ENCODE peak calls at places on chromosomes 4 and X, in six cellular contexts. One of them, this sample, is unnamed.

GRCh38 chrX:20347486-20347885 is 80.8 kb upstream of the RPS6KA3 start:
- DNase-seq in IMR-90: peak; percentile 61
- DNase-seq in HL-60: no peak
- DNase-seq in cardiac muscle cell: peak; percentile 75
- DNase-seq in choroid plexus epithelial cell: peak; percentile 63
- DNase-seq in AG04450: no peak
- DNase-seq in this sample: no peak

GRCh38 chr4:16125571-16126445 is 42.0 kb upstream of the PROM1 start:
- DNase-seq in IMR-90: no peak
- DNase-seq in HL-60: no peak
- DNase-seq in cardiac muscle cell: no peak
- DNase-seq in choroid plexus epithelial cell: no peak
- DNase-seq in AG04450: no peak
- DNase-seq in this sample: no peak

GRCh38 chrX:109902665-109903064 is 100.2 kb upstream of the TMEM164 start:
- DNase-seq in IMR-90: peak; percentile 61
- DNase-seq in HL-60: no peak
- DNase-seq in cardiac muscle cell: peak; percentile 35
- DNase-seq in choroid plexus epithelial cell: peak; percentile 78
- DNase-seq in AG04450: no peak
- DNase-seq in this sample: no peak

GRCh38 chr4:14783011-14783877 is 219.0 kb upstream of the CPEB2 start:
- DNase-seq in IMR-90: peak; percentile 40
- DNase-seq in HL-60: no peak
- DNase-seq in cardiac muscle cell: no peak
- DNase-seq in choroid plexus epithelial cell: peak; percentile 77
- DNase-seq in AG04450: no peak
- DNase-seq in this sample: peak; percentile 97

GRCh38 chrX:11499076-11500044 is 166.4 kb downstream of the ARHGAP6 start:
- DNase-seq in IMR-90: peak; percentile 78
- DNase-seq in HL-60: no peak
- DNase-seq in cardiac muscle cell: peak; percentile 84
- DNase-seq in choroid plexus epithelial cell: peak; percentile 73
- DNase-seq in AG04450: peak; percentile 34
- DNase-seq in this sample: peak; percentile 0

GRCh38 chr4:40722576-40723161 is 27.1 kb upstream of the NSUN7 start:
- DNase-seq in IMR-90: no peak
- DNase-seq in HL-60: peak; percentile 64
- DNase-seq in cardiac muscle cell: peak; percentile 14
- DNase-seq in choroid plexus epithelial cell: no peak
- DNase-seq in AG04450: no peak
- DNase-seq in this sample: peak; percentile 88

GRCh38 chrX:119359618-119360382 is 39.3 kb upstream of the SLC25A43 start:
- DNase-seq in IMR-90: no peak
- DNase-seq in HL-60: no peak
- DNase-seq in cardiac muscle cell: no peak
- DNase-seq in choroid plexus epithelial cell: no peak
- DNase-seq in AG04450: no peak
- DNase-seq in this sample: no peak

GRCh38 chrX:44874481-44875184 is 1.6 kb downstream of the KDM6A start:
- DNase-seq in IMR-90: peak; percentile 49
- DNase-seq in HL-60: no peak
- DNase-seq in cardiac muscle cell: peak; percentile 35
- DNase-seq in choroid plexus epithelial cell: peak; percentile 27
- DNase-seq in AG04450: no peak
- DNase-seq in this sample: peak; percentile 46

GRCh38 chr4:173748353-173748752 is 218.3 kb upstream of the HAND2 start:
- DNase-seq in IMR-90: peak; percentile 4
- DNase-seq in HL-60: no peak
- DNase-seq in cardiac muscle cell: peak; percentile 55
- DNase-seq in choroid plexus epithelial cell: peak; percentile 13
- DNase-seq in AG04450: no peak
- DNase-seq in this sample: no peak
- TF ChIP-seq CTCF in IMR-90: peak; percentile 21
- TF ChIP-seq CTCF in HL-60: no peak
- TF ChIP-seq CTCF in cardiac muscle cell: peak; percentile 28
- TF ChIP-seq CTCF in choroid plexus epithelial cell: no peak
- TF ChIP-seq CTCF in AG04450: peak; percentile 32
- TF ChIP-seq CTCF in this sample: no peak

GRCh38 chrX:153333821-153334653 is at the start of gene ZNF275:
- DNase-seq in IMR-90: peak; percentile 61
- DNase-seq in HL-60: peak; percentile 53
- DNase-seq in cardiac muscle cell: peak; percentile 85
- DNase-seq in choroid plexus epithelial cell: peak; percentile 74
- DNase-seq in AG04450: peak; percentile 24
- DNase-seq in this sample: peak; percentile 74

GRCh38 chrX:153334654-153335295 is 822 bp downstream of the ZNF275 start:
- DNase-seq in IMR-90: no peak
- DNase-seq in HL-60: no peak
- DNase-seq in cardiac muscle cell: no peak
- DNase-seq in choroid plexus epithelial cell: no peak
- DNase-seq in AG04450: no peak
- DNase-seq in this sample: no peak

GRCh38 chrX:153336988-153337387 is 3.0 kb downstream of the ZNF275 start:
- DNase-seq in IMR-90: no peak
- DNase-seq in HL-60: no peak
- DNase-seq in cardiac muscle cell: no peak
- DNase-seq in choroid plexus epithelial cell: no peak
- DNase-seq in AG04450: no peak
- DNase-seq in this sample: no peak

GRCh38 chrX:153338836-153339235 is 4.9 kb downstream of the ZNF275 start:
- DNase-seq in IMR-90: no peak
- DNase-seq in HL-60: peak; percentile 15
- DNase-seq in cardiac muscle cell: no peak
- DNase-seq in choroid plexus epithelial cell: no peak
- DNase-seq in AG04450: no peak
- DNase-seq in this sample: no peak

GRCh38 chrX:153336128-153336894 is 2.4 kb downstream of the ZNF275 start:
- DNase-seq in IMR-90: no peak
- DNase-seq in HL-60: no peak
- DNase-seq in cardiac muscle cell: no peak
- DNase-seq in choroid plexus epithelial cell: no peak
- DNase-seq in AG04450: no peak
- DNase-seq in this sample: peak; percentile 28
- H3K4me3 ChIP-seq in IMR-90: no peak overlapping the region
- H3K4me3 ChIP-seq in HL-60: no peak overlapping the region
- H3K4me3 ChIP-seq in cardiac muscle cell: no peak overlapping the region
- H3K4me3 ChIP-seq in choroid plexus epithelial cell: no peak overlapping the region
- H3K4me3 ChIP-seq in AG04450: no peak overlapping the region
- H3K4me3 ChIP-seq in this sample: no peak overlapping the region

DNA sequence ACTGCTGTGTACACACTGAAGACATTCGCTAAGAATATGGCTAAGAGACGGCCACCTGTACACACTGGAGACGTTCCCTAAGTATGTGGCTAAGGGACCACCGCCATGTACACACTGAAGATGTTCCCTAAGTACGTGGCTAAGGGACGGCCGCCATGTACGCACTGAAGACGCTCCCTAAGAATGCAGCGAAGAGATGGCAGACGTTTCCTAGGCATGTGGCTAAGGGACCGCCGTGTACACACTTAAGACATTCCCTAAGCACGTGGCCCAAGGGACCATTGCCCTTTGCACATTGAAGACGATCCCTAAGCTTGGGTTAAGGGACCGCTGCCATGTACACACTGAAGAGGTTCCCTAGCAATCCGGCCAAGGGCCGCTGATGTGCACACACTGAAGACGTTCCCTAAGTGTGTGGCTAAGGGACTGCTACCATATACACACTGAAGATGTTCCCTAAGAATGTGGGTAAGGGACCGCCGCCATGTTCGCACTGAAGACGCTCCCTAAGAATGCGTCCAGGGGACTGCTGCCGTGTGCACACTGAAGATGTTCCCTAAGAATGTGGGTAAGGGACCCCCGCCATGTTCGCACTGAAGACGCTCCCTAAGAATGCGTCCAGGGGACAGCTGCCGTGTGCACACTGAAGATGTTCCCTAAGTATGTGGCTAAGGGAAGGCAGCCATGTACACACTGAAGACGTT is 36.7 kb downstream of the DHRSX start:
- DNase-seq in IMR-90: no peak
- DNase-seq in HL-60: no peak
- DNase-seq in cardiac muscle cell: no peak
- DNase-seq in choroid plexus epithelial cell: peak; percentile 13
- DNase-seq in AG04450: peak; percentile 69
- DNase-seq in this sample: no peak
- TF ChIP-seq CTCF in IMR-90: no peak
- TF ChIP-seq CTCF in HL-60: no peak
- TF ChIP-seq CTCF in cardiac muscle cell: no peak
- TF ChIP-seq CTCF in choroid plexus epithelial cell: no peak
- TF ChIP-seq CTCF in AG04450: no peak
- TF ChIP-seq CTCF in this sample: no peak

GRCh38 chr4:146649232-146649631 is 10.5 kb downstream of the POU4F2 start:
- DNase-seq in IMR-90: no peak
- DNase-seq in HL-60: no peak
- DNase-seq in cardiac muscle cell: no peak
- DNase-seq in choroid plexus epithelial cell: no peak
- DNase-seq in AG04450: no peak
- DNase-seq in this sample: no peak

GRCh38 chr4:146654976-146655761 is 16.5 kb downstream of the POU4F2 start:
- DNase-seq in IMR-90: peak; percentile 7
- DNase-seq in HL-60: no peak
- DNase-seq in cardiac muscle cell: peak; percentile 38
- DNase-seq in choroid plexus epithelial cell: peak; percentile 8
- DNase-seq in AG04450: no peak
- DNase-seq in this sample: no peak

GRCh38 chr4:146650034-146650433 is 11.3 kb downstream of the POU4F2 start:
- DNase-seq in IMR-90: no peak
- DNase-seq in HL-60: no peak
- DNase-seq in cardiac muscle cell: no peak
- DNase-seq in choroid plexus epithelial cell: no peak
- DNase-seq in AG04450: no peak
- DNase-seq in this sample: no peak

GRCh38 chr4:146654648-146654975 is 15.9 kb downstream of the POU4F2 start:
- DNase-seq in IMR-90: no peak
- DNase-seq in HL-60: no peak
- DNase-seq in cardiac muscle cell: peak; percentile 5
- DNase-seq in choroid plexus epithelial cell: peak; percentile 4
- DNase-seq in AG04450: no peak
- DNase-seq in this sample: no peak
- H3K4me3 ChIP-seq in IMR-90: peak overlapping the region; percentile 37
- H3K4me3 ChIP-seq in HL-60: no peak overlapping the region
- H3K4me3 ChIP-seq in cardiac muscle cell: peak overlapping the region; percentile 22
- H3K4me3 ChIP-seq in choroid plexus epithelial cell: peak overlapping the region; percentile 50
- H3K4me3 ChIP-seq in AG04450: peak overlapping the region; percentile 45
- H3K4me3 ChIP-seq in this sample: no peak overlapping the region

GRCh38 chr4:61202100-61202637 is 2.0 kb downstream of the ADGRL3 start:
- DNase-seq in IMR-90: no peak
- DNase-seq in HL-60: no peak
- DNase-seq in cardiac muscle cell: no peak
- DNase-seq in choroid plexus epithelial cell: peak; percentile 38
- DNase-seq in AG04450: no peak
- DNase-seq in this sample: no peak
- TF ChIP-seq CTCF in IMR-90: no peak
- TF ChIP-seq CTCF in HL-60: no peak
- TF ChIP-seq CTCF in cardiac muscle cell: peak; percentile 10
- TF ChIP-seq CTCF in choroid plexus epithelial cell: peak; percentile 30
- TF ChIP-seq CTCF in AG04450: no peak
- TF ChIP-seq CTCF in this sample: no peak

DNA sequence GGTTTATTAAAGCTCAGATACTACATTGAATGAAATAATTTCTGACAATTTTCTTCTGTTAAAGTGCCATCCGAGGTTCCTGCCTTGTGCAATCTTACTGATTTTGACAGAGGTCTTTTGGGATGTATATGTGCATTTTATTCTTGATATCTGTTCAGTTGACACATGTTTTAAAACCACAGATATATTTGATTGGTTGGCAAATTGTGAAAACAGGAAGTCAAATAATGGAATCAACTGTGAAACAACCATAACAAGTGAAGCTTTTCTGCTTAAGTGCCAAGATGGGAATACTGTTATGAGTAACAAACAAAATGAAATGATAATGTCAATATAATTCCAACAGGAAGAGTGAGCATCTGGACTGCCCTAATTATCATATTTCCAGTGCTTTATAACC is 85.0 kb upstream of the TET2 start:
- DNase-seq in IMR-90: no peak
- DNase-seq in HL-60: peak; percentile 66
- DNase-seq in cardiac muscle cell: no peak
- DNase-seq in choroid plexus epithelial cell: peak; percentile 0
- DNase-seq in AG04450: no peak
- DNase-seq in this sample: no peak
- H3K4me3 ChIP-seq in IMR-90: no peak overlapping the region
- H3K4me3 ChIP-seq in HL-60: no peak overlapping the region
- H3K4me3 ChIP-seq in cardiac muscle cell: no peak overlapping the region
- H3K4me3 ChIP-seq in choroid plexus epithelial cell: no peak overlapping the region
- H3K4me3 ChIP-seq in AG04450: no peak overlapping the region
- H3K4me3 ChIP-seq in this sample: no peak overlapping the region

GRCh38 chr4:76251448-76252270 is at the start of gene FAM47E:
- DNase-seq in IMR-90: peak; percentile 6
- DNase-seq in HL-60: peak; percentile 36
- DNase-seq in cardiac muscle cell: peak; percentile 51
- DNase-seq in choroid plexus epithelial cell: peak; percentile 23
- DNase-seq in AG04450: no peak
- DNase-seq in this sample: peak; percentile 41
- TF ChIP-seq CTCF in IMR-90: peak; percentile 12
- TF ChIP-seq CTCF in HL-60: peak; percentile 2
- TF ChIP-seq CTCF in cardiac muscle cell: peak; percentile 50
- TF ChIP-seq CTCF in choroid plexus epithelial cell: peak; percentile 16
- TF ChIP-seq CTCF in AG04450: no peak
- TF ChIP-seq CTCF in this sample: no peak

GRCh38 chr4:88008133-88008621 is 742 bp downstream of the PKD2 start:
- DNase-seq in IMR-90: peak; percentile 48
- DNase-seq in HL-60: no peak
- DNase-seq in cardiac muscle cell: peak; percentile 60
- DNase-seq in choroid plexus epithelial cell: peak; percentile 52
- DNase-seq in AG04450: no peak
- DNase-seq in this sample: peak; percentile 55

GRCh38 chr4:88005086-88005485 is 2.3 kb upstream of the PKD2 start:
- DNase-seq in IMR-90: peak; percentile 31
- DNase-seq in HL-60: no peak
- DNase-seq in cardiac muscle cell: peak; percentile 62
- DNase-seq in choroid plexus epithelial cell: peak; percentile 53
- DNase-seq in AG04450: no peak
- DNase-seq in this sample: no peak

GRCh38 chr4:88008624-88009235 is 1.3 kb downstream of the PKD2 start:
- DNase-seq in IMR-90: no peak
- DNase-seq in HL-60: no peak
- DNase-seq in cardiac muscle cell: peak; percentile 26
- DNase-seq in choroid plexus epithelial cell: peak; percentile 43
- DNase-seq in AG04450: no peak
- DNase-seq in this sample: no peak

GRCh38 chr4:88007304-88008132 is at the start of gene PKD2:
- DNase-seq in IMR-90: peak; percentile 65
- DNase-seq in HL-60: no peak
- DNase-seq in cardiac muscle cell: peak; percentile 83
- DNase-seq in choroid plexus epithelial cell: peak; percentile 75
- DNase-seq in AG04450: no peak
- DNase-seq in this sample: peak; percentile 85

DNA sequence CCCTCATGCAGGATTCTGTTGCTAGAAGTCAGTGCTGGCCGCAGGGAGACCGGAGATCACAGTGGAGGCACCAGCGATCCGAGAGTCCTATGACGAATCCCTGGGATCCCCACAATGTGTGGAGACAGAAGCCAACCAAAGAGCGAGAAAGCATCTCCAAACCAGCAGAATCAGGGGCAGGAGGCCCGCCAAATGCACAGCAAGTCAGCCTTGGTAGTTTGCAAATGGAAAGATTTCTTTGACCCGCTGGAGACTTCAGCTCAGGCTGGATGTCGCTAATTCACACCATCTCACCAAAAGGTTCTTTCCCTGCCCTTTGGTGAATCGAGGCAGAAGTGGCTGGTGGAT is 505 bp upstream of the PKD2 start:
- DNase-seq in IMR-90: no peak
- DNase-seq in HL-60: no peak
- DNase-seq in cardiac muscle cell: no peak
- DNase-seq in choroid plexus epithelial cell: no peak
- DNase-seq in AG04450: no peak
- DNase-seq in this sample: no peak
- H3K4me3 ChIP-seq in IMR-90: peak overlapping the region; percentile 93
- H3K4me3 ChIP-seq in HL-60: peak overlapping the region; percentile 88
- H3K4me3 ChIP-seq in cardiac muscle cell: peak overlapping the region; percentile 97
- H3K4me3 ChIP-seq in choroid plexus epithelial cell: peak overlapping the region; percentile 79
- H3K4me3 ChIP-seq in AG04450: peak overlapping the region; percentile 60
- H3K4me3 ChIP-seq in this sample: peak overlapping the region; percentile 62

GRCh38 chr4:70913947-70914445 is 11.8 kb downstream of the MOB1B start:
- DNase-seq in IMR-90: peak; percentile 86
- DNase-seq in HL-60: no peak
- DNase-seq in cardiac muscle cell: no peak
- DNase-seq in choroid plexus epithelial cell: no peak
- DNase-seq in AG04450: no peak
- DNase-seq in this sample: peak; percentile 4
- TF ChIP-seq CTCF in IMR-90: peak; percentile 46
- TF ChIP-seq CTCF in HL-60: no peak
- TF ChIP-seq CTCF in cardiac muscle cell: no peak
- TF ChIP-seq CTCF in choroid plexus epithelial cell: no peak
- TF ChIP-seq CTCF in AG04450: peak; percentile 40
- TF ChIP-seq CTCF in this sample: no peak

This sample was measured in epithelial cell of esophagus.